ENCODE peak calls at places on chromosome 21, in six cellular contexts. O, Y, R, M, L and C are unnamed samples.

GRCh38 chr21:41957991-41958766 is 4.4 kb upstream of the C2CD2 start:
- DNase-seq in R (peak), Y (no peak), L (no peak), O (peak), M (peak), C (no peak)

GRCh38 chr21:33654412-33654811 is 12.1 kb downstream of the ITSN1 start:
- DNase-seq in L (no peak), O (no peak), Y (no peak), M (no peak), R (no peak), C (no peak)

GRCh38 chr21:38351961-38352521 is 95.2 kb downstream of the KCNJ15 start:
- DNase-seq in R (peak), M (peak), O (no peak), L (no peak), Y (no peak), C (no peak)

GRCh38 chr21:42615924-42616323 is 37.5 kb upstream of the PDE9A start:
- DNase-seq in L (no peak), M (no peak), R (no peak), Y (no peak), O (no peak), C (no peak)

GRCh38 chr21:46425566-46425965 is 33.1 kb upstream of the DIP2A start:
- DNase-seq in R (no peak), M (peak), O (peak), L (no peak), Y (no peak), C (no peak)

GRCh38 chr21:39373634-39374033 is 24.7 kb upstream of the HMGN1 start:
- DNase-seq in Y (peak), M (peak), O (no peak), L (no peak), R (no peak), C (peak)

GRCh38 chr21:41407541-41408460 is 18.2 kb upstream of the MX1 start:
- DNase-seq in L (no peak), R (no peak), O (no peak), Y (no peak), M (no peak), C (no peak)

GRCh38 chr21:14452031-14452778 is 69.3 kb upstream of the HSPA13 start:
- DNase-seq in R (no peak), M (no peak), Y (no peak), L (no peak), O (no peak), C (no peak)

GRCh38 chr21:43644609-43645008 is 14.7 kb downstream of the HSF2BP start:
- DNase-seq in M (no peak), L (no peak), R (no peak), Y (no peak), O (no peak), C (no peak)

GRCh38 chr21:34227386-34227852 is 136.4 kb upstream of the KCNE2 start:
- DNase-seq in Y (no peak), L (no peak), M (no peak), R (no peak), O (no peak), C (no peak)

GRCh38 chr21:16117851-16118592 is 388.2 kb downstream of the USP25 start:
- DNase-seq in O (no peak), M (no peak), R (peak), L (no peak), Y (no peak), C (no peak)

GRCh38 chr21:15968911-15969310 is 239.1 kb downstream of the USP25 start:
- DNase-seq in L (no peak), Y (no peak), R (no peak), O (no peak), M (no peak), C (no peak)

GRCh38 chr21:42040411-42041180 is 30.4 kb upstream of the ZBTB21 start:
- DNase-seq in M (no peak), R (peak), Y (no peak), L (no peak), O (no peak), C (no peak)

GRCh38 chr21:35048183-35048601 is 910 bp downstream of the RUNX1 start:
- DNase-seq in R (no peak), O (no peak), M (no peak), L (no peak), Y (no peak), C (no peak)

GRCh38 chr21:21064353-21064752 is 66.1 kb downstream of the NCAM2 start:
- DNase-seq in R (no peak), O (no peak), L (no peak), M (no peak), Y (no peak), C (no peak)

GRCh38 chr21:23899561-23899960 is 1707.7 kb downstream of the MRPL39 start:
- DNase-seq in M (no peak), L (no peak), Y (no peak), R (no peak), O (no peak), C (no peak)

GRCh38 chr21:23045955-23046354 is 2047.7 kb downstream of the NCAM2 start:
- DNase-seq in M (no peak), Y (no peak), R (no peak), O (no peak), L (no peak), C (no peak)

GRCh38 chr21:28758042-28758882 is 234.4 kb downstream of the LTN1 start:
- DNase-seq in R (no peak), L (no peak), M (no peak), O (no peak), Y (no peak), C (no peak)

GRCh38 chr21:42398414-42399030 is 2.7 kb upstream of the TMPRSS3 start:
- DNase-seq in Y (no peak), L (no peak), M (no peak), O (no peak), R (no peak), C (no peak)

GRCh38 chr21:45886610-45887026 is 95.0 kb upstream of the COL6A1 start:
- DNase-seq in R (no peak), M (no peak), Y (no peak), O (no peak), L (no peak), C (no peak)